ENCODE peak calls at places on chromosomes 2 and 18, in six cellular contexts. R is K562, P is psoas muscle, N is HFFc6, F is MCF 10A, J is tibial artery. M is an unnamed sample.

GRCh38 chr2:69122271-69122670 is 109.3 kb downstream of the ANTXR1 start:
- DNase-seq in N (peak; percentile 73), F (peak; percentile 9), J (no peak), R (no peak), P (no peak), M (peak; percentile 83)

GRCh38 chr2:86787701-86788100 is 3.0 kb downstream of the CD8A start:
- DNase-seq in N (no peak), F (no peak), J (no peak), R (no peak), P (no peak), M (no peak)

GRCh38 chr2:190271783-190272456 is 47.7 kb downstream of the HIBCH start:
- DNase-seq in P (no peak), J (no peak), F (no peak), N (no peak), R (peak; percentile 65), M (no peak)

GRCh38 chr2:28445448-28446258 is 50.2 kb upstream of the PLB1 start:
- DNase-seq in P (no peak), F (peak; percentile 99), J (no peak), N (peak; percentile 96), R (no peak), M (peak; percentile 97)

GRCh38 chr2:85935746-85936208 is 47.0 kb upstream of the ST3GAL5 start:
- DNase-seq in F (peak; percentile 60), P (no peak), N (peak; percentile 50), J (no peak), R (no peak), M (peak; percentile 67)

GRCh38 chr2:144071461-144071860 is 448.5 kb downstream of the ZEB2 start:
- DNase-seq in R (no peak), P (no peak), F (peak; percentile 9), N (peak; percentile 71), J (no peak), M (no peak)

GRCh38 chr2:119174993-119175347 is 16.4 kb upstream of the C1QL2 start:
- DNase-seq in R (no peak), J (no peak), F (no peak), P (no peak), N (no peak), M (no peak)

GRCh38 chr2:57882895-57883515 is 163.6 kb upstream of the VRK2 start:
- DNase-seq in P (no peak), R (no peak), F (peak; percentile 30), J (no peak), N (no peak), M (no peak)

GRCh38 chr2:238643400-238643907 is 204.4 kb upstream of the TWIST2 start:
- DNase-seq in F (no peak), J (no peak), R (no peak), N (no peak), P (no peak), M (no peak)

GRCh38 chr2:11422901-11423435 is 43.0 kb downstream of the E2F6 start:
- DNase-seq in F (no peak), J (no peak), R (no peak), P (no peak), N (no peak), M (no peak)

GRCh38 chr18:57906852-57907251 is 103.7 kb upstream of the ATP8B1 start:
- DNase-seq in P (no peak), N (no peak), J (no peak), F (peak; percentile 80), R (peak; percentile 15), M (peak; percentile 40)

GRCh38 chr2:101736861-101737291 is 39.4 kb downstream of the MAP4K4 start:
- DNase-seq in P (no peak), J (no peak), N (peak; percentile 68), R (no peak), F (peak; percentile 91), M (peak; percentile 98)

GRCh38 chr2:120486946-120487345 is 141.0 kb downstream of the INHBB start:
- DNase-seq in F (peak; percentile 31), R (peak; percentile 26), J (no peak), P (peak; percentile 49), N (peak; percentile 12), M (peak; percentile 21)

GRCh38 chr2:1633936-1634587 is 110.3 kb downstream of the PXDN start:
- DNase-seq in R (no peak), F (no peak), J (no peak), N (no peak), P (no peak), M (no peak)

GRCh38 chr18:9846162-9846915 is 39.4 kb upstream of the TXNDC2 start:
- DNase-seq in P (no peak), J (no peak), R (no peak), N (no peak), F (no peak), M (no peak)

GRCh38 chr18:1585881-1586488 is 681.3 kb downstream of the ADCYAP1 start:
- DNase-seq in P (no peak), J (no peak), F (peak; percentile 45), R (peak; percentile 34), N (peak; percentile 28), M (peak; percentile 52)

GRCh38 chr18:13256444-13257305 is 38.1 kb downstream of the LDLRAD4 start:
- DNase-seq in P (no peak), J (peak; percentile 10), F (no peak), R (no peak), N (no peak), M (no peak)

GRCh38 chr18:57780318-57781127 is 22.6 kb downstream of the ATP8B1 start:
- DNase-seq in J (no peak), F (peak; percentile 85), R (peak; percentile 37), P (no peak), N (peak; percentile 77), M (peak; percentile 88)

GRCh38 chr2:58560531-58560930 is 319.4 kb upstream of the FANCL start:
- DNase-seq in N (no peak), J (no peak), R (no peak), F (no peak), P (no peak), M (no peak)

GRCh38 chr18:73923866-73924265 is 223.8 kb downstream of the FBXO15 start:
- DNase-seq in J (no peak), R (no peak), F (no peak), N (peak; percentile 77), P (no peak), M (no peak)

GRCh38 chr18:52288403-52289004 is 51.5 kb upstream of the DCC start:
- DNase-seq in J (no peak), P (no peak), N (no peak), R (peak; percentile 2), F (peak; percentile 49), M (peak; percentile 35)
- TF ChIP-seq CTCF in J (no peak), P (peak; percentile 21), N (peak; percentile 48), R (peak; percentile 4), F (peak; percentile 86), M (peak; percentile 82)

DNA sequence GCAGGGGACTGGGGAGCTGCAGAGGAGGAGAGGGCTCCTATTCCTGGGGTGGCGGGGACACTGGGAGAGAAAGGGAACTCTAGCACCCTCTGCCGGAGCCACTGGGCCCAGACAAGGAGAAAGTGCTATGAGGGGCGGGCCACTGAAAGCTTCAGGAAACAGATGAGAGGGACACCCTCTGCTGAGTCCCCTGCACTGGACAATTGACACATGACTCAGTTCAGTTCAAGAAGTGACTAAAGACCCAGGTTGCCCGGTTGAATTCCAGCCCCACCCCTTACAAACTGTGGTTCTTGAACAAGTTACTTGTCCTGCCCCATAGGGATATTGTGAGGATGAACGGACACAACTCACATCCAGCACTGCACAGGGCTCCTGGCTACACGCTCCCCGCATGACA is 5.0 kb downstream of the RUFY4 start:
- DNase-seq in J (no peak), F (peak; percentile 32), P (no peak), N (peak; percentile 30), R (peak; percentile 46), M (peak; percentile 23)
- TF ChIP-seq CTCF in J (no peak), F (peak; percentile 7), P (peak; percentile 43), N (peak; percentile 75), R (peak; percentile 51), M (peak; percentile 77)

GRCh38 chr18:46246101-46246500 is 141.9 kb downstream of the HAUS1 start:
- DNase-seq in J (no peak), F (no peak), N (no peak), R (no peak), P (no peak), M (no peak)
- TF ChIP-seq CTCF in J (no peak), F (no peak), N (no peak), R (no peak), P (no peak), M (no peak)

GRCh38 chr2:174617120-174617519 is 19.5 kb upstream of the WIPF1 start:
- DNase-seq in J (no peak), F (peak; percentile 74), R (no peak), N (no peak), P (no peak), M (no peak)
- TF ChIP-seq CTCF in J (no peak), F (no peak), R (no peak), N (no peak), P (no peak), M (peak; percentile 1)

GRCh38 chr2:31762085-31762484 is 181.3 kb upstream of the SRD5A2 start:
- DNase-seq in J (no peak), R (no peak), F (no peak), N (no peak), P (no peak), M (peak; percentile 5)
- TF ChIP-seq CTCF in J (no peak), R (no peak), F (no peak), N (no peak), P (no peak), M (peak; percentile 24)